ENCODE peak calls at places on chromosomes 4 and X, in ten cellular contexts. D, L, M, I, J, E, F, W, S and K are unnamed samples.

GRCh38 chr4:91427171-91427570 is 876.6 kb upstream of the GRID2 start:
- DNase-seq in F (no peak), E (no peak), M (no peak), L (no peak), S (no peak), D (no peak), W (no peak), I (no peak), J (no peak), K (no peak)

GRCh38 chr4:127965803-127966175 is 583 bp downstream of the ABHD18 start:
- DNase-seq in S (no peak), W (peak; percentile 59), D (no peak), M (peak; percentile 20), L (peak; percentile 30), F (peak; percentile 78), I (peak; percentile 52), E (peak; percentile 74), J (peak; percentile 27), K (peak; percentile 67)

GRCh38 chrX:68177542-68177941 is 255.8 kb downstream of the OPHN1 start:
- DNase-seq in S (no peak), F (no peak), W (no peak), L (peak; percentile 18), M (peak; percentile 38), I (no peak), D (no peak), J (no peak), E (no peak), K (no peak)

GRCh38 chrX:153968754-153969124 is 2.9 kb downstream of the HCFC1 start:
- DNase-seq in F (no peak), S (no peak), L (no peak), W (no peak), D (no peak), M (no peak), J (peak; percentile 59), E (peak; percentile 84), I (no peak), K (no peak)

GRCh38 chr4:164501074-164501473 is 252.9 kb upstream of the SMIM31 start:
- DNase-seq in W (no peak), I (no peak), L (no peak), S (no peak), D (no peak), M (no peak), E (no peak), J (no peak), F (no peak), K (no peak)

GRCh38 chrX:22121161-22121560 is 89.0 kb downstream of the PHEX start:
- DNase-seq in D (no peak), J (no peak), L (no peak), E (no peak), I (no peak), S (no peak), M (no peak), F (peak; percentile 21), W (no peak), K (no peak)

GRCh38 chrX:123976671-123977316 is 15.3 kb downstream of the STAG2 start:
- DNase-seq in E (no peak), D (no peak), L (peak; percentile 68), W (no peak), J (no peak), M (peak; percentile 47), F (no peak), S (no peak), I (no peak), K (no peak)

GRCh38 chrX:82141942-82142341 is 940.0 kb downstream of the SH3BGRL start:
- DNase-seq in I (no peak), D (no peak), E (peak; percentile 72), L (no peak), F (no peak), M (no peak), S (no peak), J (no peak), W (no peak), K (peak; percentile 18)

GRCh38 chr4:187464561-187464960 is 531.0 kb upstream of the ZFP42 start:
- DNase-seq in J (no peak), I (no peak), W (no peak), F (no peak), M (no peak), S (no peak), D (no peak), E (no peak), L (no peak), K (no peak)

GRCh38 chr4:53855886-53856260 is 208.5 kb downstream of the CHIC2 start:
- DNase-seq in W (no peak), F (no peak), M (peak; percentile 91), E (no peak), J (no peak), I (no peak), D (no peak), S (no peak), L (peak; percentile 66), K (no peak)

GRCh38 chr4:7262134-7262533 is 69.8 kb downstream of the SORCS2 start:
- DNase-seq in M (no peak), L (no peak), I (no peak), J (no peak), W (no peak), E (no peak), F (no peak), S (no peak), D (no peak), K (no peak)
- H3K27ac ChIP-seq in M (no peak overlapping the region), L (no peak overlapping the region), I (no peak overlapping the region), J (no peak overlapping the region), W (no peak overlapping the region), E (no peak overlapping the region), F (no peak overlapping the region), S (no peak overlapping the region), D (no peak overlapping the region), K (no peak overlapping the region)

GRCh38 chr4:153151535-153152452 is 52.4 kb upstream of the TRIM2 start:
- DNase-seq in E (no peak), F (peak; percentile 97), S (no peak), D (no peak), L (peak; percentile 46), I (peak; percentile 86), W (peak; percentile 79), M (peak; percentile 28), J (no peak), K (no peak)
- H3K4me3 ChIP-seq in E (no peak overlapping the region), F (no peak overlapping the region), S (peak overlapping the region; percentile 65), D (peak overlapping the region; percentile 77), L (no peak overlapping the region), I (peak overlapping the region; percentile 52), W (peak overlapping the region; percentile 51), M (no peak overlapping the region), J (peak overlapping the region; percentile 76), K (no peak overlapping the region)

DNA sequence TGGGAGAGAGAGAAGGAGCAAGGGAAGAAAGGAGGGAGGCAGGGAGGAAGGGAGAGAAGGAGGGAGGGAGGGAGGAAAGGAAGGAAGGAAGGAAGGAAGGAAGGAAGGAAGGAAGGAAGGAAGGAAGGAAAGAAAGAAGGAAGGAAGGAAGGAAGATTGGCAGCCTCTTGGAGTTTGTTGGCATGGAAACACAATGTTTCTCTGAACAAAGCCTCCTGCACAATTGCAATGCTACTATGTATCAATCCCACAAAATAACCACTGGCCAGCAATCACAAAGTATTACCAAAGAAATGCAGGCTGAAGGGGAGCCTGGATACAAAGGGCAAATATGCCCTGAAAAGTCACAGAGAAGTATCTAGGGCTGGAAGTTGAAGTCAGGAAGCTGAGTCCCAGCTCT is 195.8 kb upstream of the LDB2 start:
- DNase-seq in M (no peak), S (no peak), F (no peak), W (no peak), E (no peak), J (no peak), I (no peak), L (peak; percentile 21), D (no peak), K (no peak)
- H3K27ac ChIP-seq in M (no peak overlapping the region), S (no peak overlapping the region), F (no peak overlapping the region), W (no peak overlapping the region), E (no peak overlapping the region), J (no peak overlapping the region), I (no peak overlapping the region), L (no peak overlapping the region), D (no peak overlapping the region), K (no peak overlapping the region)

GRCh38 chr4:107213880-107214279 is 177.8 kb upstream of the DKK2 start:
- DNase-seq in W (no peak), L (no peak), D (no peak), I (no peak), J (no peak), F (no peak), E (no peak), M (peak; percentile 3), S (no peak), K (no peak)

GRCh38 chr4:107220976-107221375 is 184.9 kb upstream of the DKK2 start:
- DNase-seq in L (peak; percentile 15), S (no peak), D (no peak), E (no peak), F (no peak), M (no peak), W (no peak), I (no peak), J (no peak), K (no peak)

GRCh38 chr4:107216379-107216778 is 180.3 kb upstream of the DKK2 start:
- DNase-seq in D (no peak), W (no peak), S (no peak), E (no peak), L (no peak), F (no peak), M (no peak), I (no peak), J (no peak), K (no peak)

GRCh38 chr4:107215222-107215621 is 179.1 kb upstream of the DKK2 start:
- DNase-seq in M (no peak), S (no peak), J (no peak), F (no peak), I (no peak), W (no peak), L (no peak), E (no peak), D (no peak), K (no peak)

DNA sequence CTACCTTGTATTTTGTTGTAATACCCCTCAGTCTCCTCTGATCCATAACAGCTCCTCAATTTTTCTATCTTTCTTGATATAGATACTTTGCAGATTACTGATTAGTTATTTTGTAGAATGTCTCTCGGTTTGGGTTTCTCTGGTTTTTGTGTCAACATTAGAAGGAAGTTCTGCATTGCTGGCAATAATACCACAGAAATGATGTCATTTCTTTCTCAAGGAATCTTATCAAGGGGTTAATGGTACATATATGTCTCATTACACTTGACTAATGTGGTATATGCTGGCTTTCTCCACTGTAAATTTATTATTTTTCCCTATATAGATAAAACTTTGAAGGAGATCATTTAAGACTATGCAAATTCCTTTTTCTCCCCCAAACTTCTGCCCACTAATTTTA is 183.6 kb upstream of the DKK2 start:
- DNase-seq in F (no peak), J (no peak), I (no peak), E (no peak), L (no peak), M (peak; percentile 21), W (no peak), S (no peak), D (no peak), K (no peak)
- H3K4me3 ChIP-seq in F (no peak overlapping the region), J (no peak overlapping the region), I (no peak overlapping the region), E (no peak overlapping the region), L (no peak overlapping the region), M (no peak overlapping the region), W (no peak overlapping the region), S (no peak overlapping the region), D (no peak overlapping the region), K (no peak overlapping the region)